ENCODE peak calls at places on chromosomes 13 and 19, in nine cellular contexts. One of them, this sample, is unnamed.

GRCh38 chr19:30566681-30567420 is 194.7 kb downstream of the ZNF536 start:
- DNase-seq in NCI-H774: no peak
- DNase-seq in BE2C: no peak
- DNase-seq in K562: no peak
- DNase-seq in astrocyte of the spinal cord: no peak
- DNase-seq in stimulated activated CD8-positive, alpha-beta memory T cell treated with anti-CD3 and anti-CD28 coated beads, Interleukin-4, amount 100 ng/mL, for 24 hours: no peak
- DNase-seq in mesendoderm: no peak
- DNase-seq in brain microvascular endothelial cell: no peak
- DNase-seq in psoas muscle: no peak
- DNase-seq in this sample: no peak

GRCh38 chr13:101624210-101624922 is 171.9 kb downstream of the ITGBL1 start:
- DNase-seq in NCI-H774: peak
- DNase-seq in BE2C: no peak
- DNase-seq in K562: no peak
- DNase-seq in astrocyte of the spinal cord: peak
- DNase-seq in stimulated activated CD8-positive, alpha-beta memory T cell treated with anti-CD3 and anti-CD28 coated beads, Interleukin-4, amount 100 ng/mL, for 24 hours: no peak
- DNase-seq in mesendoderm: peak
- DNase-seq in brain microvascular endothelial cell: no peak
- DNase-seq in psoas muscle: no peak
- DNase-seq in this sample: no peak

GRCh38 chr19:10654610-10655456 is 687 bp downstream of the ILF3 start:
- DNase-seq in NCI-H774: peak
- DNase-seq in BE2C: peak
- DNase-seq in K562: peak
- DNase-seq in astrocyte of the spinal cord: no peak
- DNase-seq in stimulated activated CD8-positive, alpha-beta memory T cell treated with anti-CD3 and anti-CD28 coated beads, Interleukin-4, amount 100 ng/mL, for 24 hours: peak
- DNase-seq in mesendoderm: peak
- DNase-seq in brain microvascular endothelial cell: no peak
- DNase-seq in psoas muscle: no peak
- DNase-seq in this sample: peak

GRCh38 chr19:11410682-11411081 is 8.4 kb downstream of the RGL3 start:
- DNase-seq in NCI-H774: no peak
- DNase-seq in BE2C: no peak
- DNase-seq in K562: peak
- DNase-seq in astrocyte of the spinal cord: peak
- DNase-seq in stimulated activated CD8-positive, alpha-beta memory T cell treated with anti-CD3 and anti-CD28 coated beads, Interleukin-4, amount 100 ng/mL, for 24 hours: no peak
- DNase-seq in mesendoderm: peak
- DNase-seq in brain microvascular endothelial cell: no peak
- DNase-seq in psoas muscle: no peak
- DNase-seq in this sample: no peak

GRCh38 chr13:76969488-76970365 is 21.4 kb downstream of the ACOD1 start:
- DNase-seq in NCI-H774: no peak
- DNase-seq in BE2C: no peak
- DNase-seq in K562: no peak
- DNase-seq in astrocyte of the spinal cord: no peak
- DNase-seq in stimulated activated CD8-positive, alpha-beta memory T cell treated with anti-CD3 and anti-CD28 coated beads, Interleukin-4, amount 100 ng/mL, for 24 hours: no peak
- DNase-seq in mesendoderm: no peak
- DNase-seq in brain microvascular endothelial cell: no peak
- DNase-seq in psoas muscle: no peak
- DNase-seq in this sample: no peak

GRCh38 chr13:43666403-43666802 is 120.4 kb downstream of the ENOX1 start:
- DNase-seq in NCI-H774: no peak
- DNase-seq in BE2C: no peak
- DNase-seq in K562: no peak
- DNase-seq in astrocyte of the spinal cord: no peak
- DNase-seq in stimulated activated CD8-positive, alpha-beta memory T cell treated with anti-CD3 and anti-CD28 coated beads, Interleukin-4, amount 100 ng/mL, for 24 hours: no peak
- DNase-seq in mesendoderm: no peak
- DNase-seq in brain microvascular endothelial cell: no peak
- DNase-seq in psoas muscle: no peak
- DNase-seq in this sample: no peak

GRCh38 chr19:13583114-13583513 is 76.8 kb upstream of the CACNA1A start:
- DNase-seq in NCI-H774: no peak
- DNase-seq in BE2C: no peak
- DNase-seq in K562: peak
- DNase-seq in astrocyte of the spinal cord: no peak
- DNase-seq in stimulated activated CD8-positive, alpha-beta memory T cell treated with anti-CD3 and anti-CD28 coated beads, Interleukin-4, amount 100 ng/mL, for 24 hours: no peak
- DNase-seq in mesendoderm: no peak
- DNase-seq in brain microvascular endothelial cell: no peak
- DNase-seq in psoas muscle: no peak
- DNase-seq in this sample: no peak

GRCh38 chr13:70723732-70724131 is 615.5 kb upstream of the KLHL1 start:
- DNase-seq in NCI-H774: no peak
- DNase-seq in BE2C: peak
- DNase-seq in K562: no peak
- DNase-seq in astrocyte of the spinal cord: peak
- DNase-seq in stimulated activated CD8-positive, alpha-beta memory T cell treated with anti-CD3 and anti-CD28 coated beads, Interleukin-4, amount 100 ng/mL, for 24 hours: no peak
- DNase-seq in mesendoderm: no peak
- DNase-seq in brain microvascular endothelial cell: peak
- DNase-seq in psoas muscle: no peak
- DNase-seq in this sample: no peak

GRCh38 chr19:30073152-30074000 is 131.3 kb downstream of the URI1 start:
- DNase-seq in NCI-H774: no peak
- DNase-seq in BE2C: no peak
- DNase-seq in K562: no peak
- DNase-seq in astrocyte of the spinal cord: no peak
- DNase-seq in stimulated activated CD8-positive, alpha-beta memory T cell treated with anti-CD3 and anti-CD28 coated beads, Interleukin-4, amount 100 ng/mL, for 24 hours: no peak
- DNase-seq in mesendoderm: peak
- DNase-seq in brain microvascular endothelial cell: no peak
- DNase-seq in psoas muscle: no peak
- DNase-seq in this sample: peak

GRCh38 chr13:33828431-33829129 is 10.6 kb downstream of the RFC3 start:
- DNase-seq in NCI-H774: no peak
- DNase-seq in BE2C: no peak
- DNase-seq in K562: no peak
- DNase-seq in astrocyte of the spinal cord: no peak
- DNase-seq in stimulated activated CD8-positive, alpha-beta memory T cell treated with anti-CD3 and anti-CD28 coated beads, Interleukin-4, amount 100 ng/mL, for 24 hours: no peak
- DNase-seq in mesendoderm: no peak
- DNase-seq in brain microvascular endothelial cell: no peak
- DNase-seq in psoas muscle: no peak
- DNase-seq in this sample: no peak

GRCh38 chr19:17339088-17339741 is 1.9 kb downstream of the GTPBP3 start:
- DNase-seq in NCI-H774: no peak
- DNase-seq in BE2C: peak
- DNase-seq in K562: peak
- DNase-seq in astrocyte of the spinal cord: no peak
- DNase-seq in stimulated activated CD8-positive, alpha-beta memory T cell treated with anti-CD3 and anti-CD28 coated beads, Interleukin-4, amount 100 ng/mL, for 24 hours: no peak
- DNase-seq in mesendoderm: peak
- DNase-seq in brain microvascular endothelial cell: no peak
- DNase-seq in psoas muscle: no peak
- DNase-seq in this sample: no peak

GRCh38 chr13:74891610-74892009 is 590.4 kb downstream of the TBC1D4 start:
- DNase-seq in NCI-H774: no peak
- DNase-seq in BE2C: no peak
- DNase-seq in K562: no peak
- DNase-seq in astrocyte of the spinal cord: peak
- DNase-seq in stimulated activated CD8-positive, alpha-beta memory T cell treated with anti-CD3 and anti-CD28 coated beads, Interleukin-4, amount 100 ng/mL, for 24 hours: no peak
- DNase-seq in mesendoderm: no peak
- DNase-seq in brain microvascular endothelial cell: peak
- DNase-seq in psoas muscle: no peak
- DNase-seq in this sample: no peak

GRCh38 chr13:80334582-80335260 is 6.2 kb downstream of the SPRY2 start:
- DNase-seq in NCI-H774: no peak
- DNase-seq in BE2C: no peak
- DNase-seq in K562: no peak
- DNase-seq in astrocyte of the spinal cord: peak
- DNase-seq in stimulated activated CD8-positive, alpha-beta memory T cell treated with anti-CD3 and anti-CD28 coated beads, Interleukin-4, amount 100 ng/mL, for 24 hours: no peak
- DNase-seq in mesendoderm: no peak
- DNase-seq in brain microvascular endothelial cell: peak
- DNase-seq in psoas muscle: no peak
- DNase-seq in this sample: no peak

GRCh38 chr13:78602561-78603239 is 652 bp downstream of the POU4F1 start:
- DNase-seq in NCI-H774: no peak
- DNase-seq in BE2C: no peak
- DNase-seq in K562: peak
- DNase-seq in astrocyte of the spinal cord: no peak
- DNase-seq in stimulated activated CD8-positive, alpha-beta memory T cell treated with anti-CD3 and anti-CD28 coated beads, Interleukin-4, amount 100 ng/mL, for 24 hours: no peak
- DNase-seq in mesendoderm: no peak
- DNase-seq in brain microvascular endothelial cell: no peak
- DNase-seq in psoas muscle: no peak
- DNase-seq in this sample: no peak

GRCh38 chr19:41226053-41226873 is 7.2 kb downstream of the AXL start:
- DNase-seq in NCI-H774: no peak
- DNase-seq in BE2C: peak
- DNase-seq in K562: peak
- DNase-seq in astrocyte of the spinal cord: peak
- DNase-seq in stimulated activated CD8-positive, alpha-beta memory T cell treated with anti-CD3 and anti-CD28 coated beads, Interleukin-4, amount 100 ng/mL, for 24 hours: peak
- DNase-seq in mesendoderm: peak
- DNase-seq in brain microvascular endothelial cell: peak
- DNase-seq in psoas muscle: peak
- DNase-seq in this sample: no peak

GRCh38 chr19:8080832-8081231 is 28.3 kb downstream of the CCL25 start:
- DNase-seq in NCI-H774: no peak
- DNase-seq in BE2C: no peak
- DNase-seq in K562: no peak
- DNase-seq in astrocyte of the spinal cord: no peak
- DNase-seq in stimulated activated CD8-positive, alpha-beta memory T cell treated with anti-CD3 and anti-CD28 coated beads, Interleukin-4, amount 100 ng/mL, for 24 hours: no peak
- DNase-seq in mesendoderm: no peak
- DNase-seq in brain microvascular endothelial cell: no peak
- DNase-seq in psoas muscle: no peak
- DNase-seq in this sample: no peak

GRCh38 chr13:24489721-24490120 is 22.9 kb downstream of the PARP4 start:
- DNase-seq in NCI-H774: no peak
- DNase-seq in BE2C: no peak
- DNase-seq in K562: no peak
- DNase-seq in astrocyte of the spinal cord: no peak
- DNase-seq in stimulated activated CD8-positive, alpha-beta memory T cell treated with anti-CD3 and anti-CD28 coated beads, Interleukin-4, amount 100 ng/mL, for 24 hours: no peak
- DNase-seq in mesendoderm: no peak
- DNase-seq in brain microvascular endothelial cell: no peak
- DNase-seq in psoas muscle: no peak
- DNase-seq in this sample: no peak

GRCh38 chr13:69820180-69820579 is 287.4 kb upstream of the ATXN8OS start:
- DNase-seq in NCI-H774: no peak
- DNase-seq in BE2C: no peak
- DNase-seq in K562: no peak
- DNase-seq in astrocyte of the spinal cord: no peak
- DNase-seq in stimulated activated CD8-positive, alpha-beta memory T cell treated with anti-CD3 and anti-CD28 coated beads, Interleukin-4, amount 100 ng/mL, for 24 hours: no peak
- DNase-seq in mesendoderm: no peak
- DNase-seq in brain microvascular endothelial cell: no peak
- DNase-seq in psoas muscle: no peak
- DNase-seq in this sample: no peak

GRCh38 chr13:39516140-39516539 is 86.9 kb downstream of the LHFPL6 start:
- DNase-seq in NCI-H774: no peak
- DNase-seq in BE2C: no peak
- DNase-seq in K562: no peak
- DNase-seq in astrocyte of the spinal cord: no peak
- DNase-seq in stimulated activated CD8-positive, alpha-beta memory T cell treated with anti-CD3 and anti-CD28 coated beads, Interleukin-4, amount 100 ng/mL, for 24 hours: no peak
- DNase-seq in mesendoderm: no peak
- DNase-seq in brain microvascular endothelial cell: no peak
- DNase-seq in psoas muscle: no peak
- DNase-seq in this sample: no peak

GRCh38 chr19:51000426-51000825 is 978 bp downstream of the KLK8 start:
- DNase-seq in NCI-H774: no peak
- DNase-seq in BE2C: no peak
- DNase-seq in K562: no peak
- DNase-seq in astrocyte of the spinal cord: no peak
- DNase-seq in stimulated activated CD8-positive, alpha-beta memory T cell treated with anti-CD3 and anti-CD28 coated beads, Interleukin-4, amount 100 ng/mL, for 24 hours: no peak
- DNase-seq in mesendoderm: no peak
- DNase-seq in brain microvascular endothelial cell: no peak
- DNase-seq in psoas muscle: no peak
- DNase-seq in this sample: no peak

GRCh38 chr19:44741841-44742352 is 6.6 kb upstream of the BCL3 start:
- DNase-seq in NCI-H774: no peak
- DNase-seq in BE2C: peak
- DNase-seq in K562: peak
- DNase-seq in astrocyte of the spinal cord: peak
- DNase-seq in stimulated activated CD8-positive, alpha-beta memory T cell treated with anti-CD3 and anti-CD28 coated beads, Interleukin-4, amount 100 ng/mL, for 24 hours: no peak
- DNase-seq in mesendoderm: peak
- DNase-seq in brain microvascular endothelial cell: peak
- DNase-seq in psoas muscle: peak
- DNase-seq in this sample: peak

GRCh38 chr13:110106726-110107125 is 200.2 kb downstream of the COL4A1 start:
- DNase-seq in NCI-H774: no peak
- DNase-seq in BE2C: no peak
- DNase-seq in K562: no peak
- DNase-seq in astrocyte of the spinal cord: no peak
- DNase-seq in stimulated activated CD8-positive, alpha-beta memory T cell treated with anti-CD3 and anti-CD28 coated beads, Interleukin-4, amount 100 ng/mL, for 24 hours: no peak
- DNase-seq in mesendoderm: no peak
- DNase-seq in brain microvascular endothelial cell: no peak
- DNase-seq in psoas muscle: no peak
- DNase-seq in this sample: no peak

GRCh38 chr19:13069415-13070369 is 33.0 kb downstream of the LYL1 start:
- DNase-seq in NCI-H774: no peak
- DNase-seq in BE2C: no peak
- DNase-seq in K562: peak
- DNase-seq in astrocyte of the spinal cord: no peak
- DNase-seq in stimulated activated CD8-positive, alpha-beta memory T cell treated with anti-CD3 and anti-CD28 coated beads, Interleukin-4, amount 100 ng/mL, for 24 hours: no peak
- DNase-seq in mesendoderm: peak
- DNase-seq in brain microvascular endothelial cell: no peak
- DNase-seq in psoas muscle: no peak
- DNase-seq in this sample: no peak

GRCh38 chr19:22428299-22428913 is 6.3 kb upstream of the ZNF98 start:
- DNase-seq in NCI-H774: no peak
- DNase-seq in BE2C: no peak
- DNase-seq in K562: no peak
- DNase-seq in astrocyte of the spinal cord: no peak
- DNase-seq in stimulated activated CD8-positive, alpha-beta memory T cell treated with anti-CD3 and anti-CD28 coated beads, Interleukin-4, amount 100 ng/mL, for 24 hours: no peak
- DNase-seq in mesendoderm: no peak
- DNase-seq in brain microvascular endothelial cell: no peak
- DNase-seq in psoas muscle: no peak
- DNase-seq in this sample: no peak

GRCh38 chr19:39645800-39646411 is 9.8 kb upstream of the LGALS16 start:
- DNase-seq in NCI-H774: no peak
- DNase-seq in BE2C: no peak
- DNase-seq in K562: no peak
- DNase-seq in astrocyte of the spinal cord: peak
- DNase-seq in stimulated activated CD8-positive, alpha-beta memory T cell treated with anti-CD3 and anti-CD28 coated beads, Interleukin-4, amount 100 ng/mL, for 24 hours: peak
- DNase-seq in mesendoderm: peak
- DNase-seq in brain microvascular endothelial cell: peak
- DNase-seq in psoas muscle: no peak
- DNase-seq in this sample: no peak

GRCh38 chr19:40253611-40254092 is 27.2 kb upstream of the CCNP start:
- DNase-seq in NCI-H774: no peak
- DNase-seq in BE2C: no peak
- DNase-seq in K562: no peak
- DNase-seq in astrocyte of the spinal cord: no peak
- DNase-seq in stimulated activated CD8-positive, alpha-beta memory T cell treated with anti-CD3 and anti-CD28 coated beads, Interleukin-4, amount 100 ng/mL, for 24 hours: no peak
- DNase-seq in mesendoderm: no peak
- DNase-seq in brain microvascular endothelial cell: no peak
- DNase-seq in psoas muscle: no peak
- DNase-seq in this sample: no peak

GRCh38 chr13:95301135-95301946 is at the start of gene ABCC4:
- DNase-seq in NCI-H774: peak
- DNase-seq in BE2C: peak
- DNase-seq in K562: peak
- DNase-seq in astrocyte of the spinal cord: peak
- DNase-seq in stimulated activated CD8-positive, alpha-beta memory T cell treated with anti-CD3 and anti-CD28 coated beads, Interleukin-4, amount 100 ng/mL, for 24 hours: peak
- DNase-seq in mesendoderm: peak
- DNase-seq in brain microvascular endothelial cell: peak
- DNase-seq in psoas muscle: peak
- DNase-seq in this sample: peak

GRCh38 chr19:38204728-38205127 is 19.3 kb downstream of the DPF1 start:
- DNase-seq in NCI-H774: no peak
- DNase-seq in BE2C: no peak
- DNase-seq in K562: no peak
- DNase-seq in astrocyte of the spinal cord: no peak
- DNase-seq in stimulated activated CD8-positive, alpha-beta memory T cell treated with anti-CD3 and anti-CD28 coated beads, Interleukin-4, amount 100 ng/mL, for 24 hours: no peak
- DNase-seq in mesendoderm: no peak
- DNase-seq in brain microvascular endothelial cell: no peak
- DNase-seq in psoas muscle: no peak
- DNase-seq in this sample: no peak

GRCh38 chr13:74696148-74696922 is 562.1 kb upstream of the KLF12 start:
- DNase-seq in NCI-H774: no peak
- DNase-seq in BE2C: no peak
- DNase-seq in K562: no peak
- DNase-seq in astrocyte of the spinal cord: no peak
- DNase-seq in stimulated activated CD8-positive, alpha-beta memory T cell treated with anti-CD3 and anti-CD28 coated beads, Interleukin-4, amount 100 ng/mL, for 24 hours: no peak
- DNase-seq in mesendoderm: peak
- DNase-seq in brain microvascular endothelial cell: no peak
- DNase-seq in psoas muscle: no peak
- DNase-seq in this sample: no peak

GRCh38 chr13:30224732-30225131 is 82.6 kb downstream of the KATNAL1 start:
- DNase-seq in NCI-H774: no peak
- DNase-seq in BE2C: no peak
- DNase-seq in K562: no peak
- DNase-seq in astrocyte of the spinal cord: no peak
- DNase-seq in stimulated activated CD8-positive, alpha-beta memory T cell treated with anti-CD3 and anti-CD28 coated beads, Interleukin-4, amount 100 ng/mL, for 24 hours: no peak
- DNase-seq in mesendoderm: no peak
- DNase-seq in brain microvascular endothelial cell: peak
- DNase-seq in psoas muscle: no peak
- DNase-seq in this sample: no peak

GRCh38 chr19:31334101-31334848 is 15.0 kb downstream of the TSHZ3 start:
- DNase-seq in NCI-H774: no peak
- DNase-seq in BE2C: no peak
- DNase-seq in K562: no peak
- DNase-seq in astrocyte of the spinal cord: peak
- DNase-seq in stimulated activated CD8-positive, alpha-beta memory T cell treated with anti-CD3 and anti-CD28 coated beads, Interleukin-4, amount 100 ng/mL, for 24 hours: no peak
- DNase-seq in mesendoderm: no peak
- DNase-seq in brain microvascular endothelial cell: peak
- DNase-seq in psoas muscle: no peak
- DNase-seq in this sample: no peak

This sample was measured in lower leg skin.